ENCODE peak calls at places on chromosomes 16 and 17, in six cellular contexts. O is AG04449; H is CD4-positive, alpha-beta T cell; E is Calu3; V is MCF 10A; F is Peyer's patch. I is an unnamed sample.

GRCh38 chr17:17235212-17236174 is 1.5 kb downstream of the FLCN start:
- DNase-seq in O (no peak), H (no peak), E (no peak), V (no peak), F (no peak), I (no peak)

GRCh38 chr16:35751191-35751941 is 2292.0 kb downstream of the TP53TG3F start:
- DNase-seq in O (no peak), H (no peak), E (no peak), V (no peak), F (no peak), I (no peak)

GRCh38 chr16:4319454-4319853 is 3.6 kb downstream of the GLIS2 start:
- DNase-seq in O (no peak), H (no peak), E (no peak), V (no peak), F (peak), I (no peak)

GRCh38 chr17:21293846-21294240 is 9.3 kb downstream of the MAP2K3 start:
- DNase-seq in O (no peak), H (no peak), E (no peak), V (no peak), F (no peak), I (no peak)

GRCh38 chr16:67210069-67210937 is 11.4 kb downstream of the ELMO3 start:
- DNase-seq in O (no peak), H (no peak), E (no peak), V (no peak), F (no peak), I (no peak)

GRCh38 chr16:88437367-88437964 is 15.6 kb upstream of the ZFPM1 start:
- DNase-seq in O (no peak), H (peak), E (peak), V (peak), F (peak), I (peak)

GRCh38 chr17:72342061-72342460 is 221.2 kb downstream of the SOX9 start:
- DNase-seq in O (no peak), H (no peak), E (no peak), V (no peak), F (no peak), I (no peak)

GRCh38 chr16:4410335-4411075 is 5.9 kb downstream of the CORO7 start:
- DNase-seq in O (peak), H (no peak), E (no peak), V (peak), F (peak), I (no peak)

GRCh38 chr16:50802958-50803357 is 61.1 kb downstream of the CYLD start:
- DNase-seq in O (no peak), H (no peak), E (no peak), V (no peak), F (no peak), I (no peak)

GRCh38 chr17:61837175-61838051 is 25.9 kb downstream of the BRIP1 start:
- DNase-seq in O (no peak), H (peak), E (peak), V (peak), F (peak), I (peak)

GRCh38 chr17:72193395-72194106 is 72.7 kb downstream of the SOX9 start:
- DNase-seq in O (no peak), H (no peak), E (no peak), V (no peak), F (no peak), I (no peak)

GRCh38 chr16:21643787-21644186 is 8.6 kb downstream of the IGSF6 start:
- DNase-seq in O (no peak), H (no peak), E (no peak), V (no peak), F (no peak), I (no peak)

GRCh38 chr16:29992371-29992967 is 2.9 kb downstream of the HIRIP3 start:
- DNase-seq in O (no peak), H (no peak), E (no peak), V (no peak), F (no peak), I (no peak)

GRCh38 chr16:2977440-2977839 is 2.8 kb downstream of the PKMYT1 start:
- DNase-seq in O (no peak), H (no peak), E (peak), V (no peak), F (no peak), I (no peak)

GRCh38 chr17:8041249-8041928 is 2.5 kb downstream of the ALOX15B start:
- DNase-seq in O (no peak), H (peak), E (peak), V (peak), F (peak), I (peak)

GRCh38 chr16:87099001-87099740 is 218.0 kb downstream of the C16orf95 start:
- DNase-seq in O (no peak), H (no peak), E (no peak), V (no peak), F (no peak), I (no peak)

GRCh38 chr17:1627219-1627986 is 1.2 kb downstream of the SLC43A2 start:
- DNase-seq in O (no peak), H (no peak), E (no peak), V (no peak), F (peak), I (no peak)

GRCh38 chr16:87541004-87541881 is 48.4 kb upstream of the ZCCHC14 start:
- DNase-seq in O (peak), H (no peak), E (no peak), V (no peak), F (peak), I (no peak)

GRCh38 chr16:75854117-75854516 is 127.8 kb upstream of the CPHXL start:
- DNase-seq in O (no peak), H (no peak), E (no peak), V (no peak), F (no peak), I (peak)

GRCh38 chr17:1275962-1276736 is 3.3 kb upstream of the TRARG1 start:
- DNase-seq in O (no peak), H (peak), E (peak), V (peak), F (peak), I (peak)

GRCh38 chr16:50196736-50197135 is 43.6 kb downstream of the TENT4B start:
- DNase-seq in O (no peak), H (peak), E (no peak), V (no peak), F (no peak), I (no peak)

GRCh38 chr17:43556292-43556691 is 10.2 kb upstream of the ETV4 start:
- DNase-seq in O (no peak), H (no peak), E (peak), V (peak), F (peak), I (peak)

GRCh38 chr17:80068301-80069160 is 32.1 kb downstream of the CCDC40 start:
- DNase-seq in O (no peak), H (no peak), E (peak), V (no peak), F (no peak), I (peak)

GRCh38 chr16:11229906-11230305 is 26.1 kb downstream of the SOCS1 start:
- DNase-seq in O (no peak), H (no peak), E (peak), V (peak), F (no peak), I (no peak)

GRCh38 chr16:84503751-84504395 is 586 bp downstream of the MEAK7 start:
- DNase-seq in O (no peak), H (no peak), E (no peak), V (peak), F (no peak), I (no peak)

GRCh38 chr17:75098861-75099260 is 10.9 kb upstream of the ARMC7 start:
- DNase-seq in O (no peak), H (no peak), E (no peak), V (no peak), F (no peak), I (no peak)

GRCh38 chr17:75683467-75684041 is 16.4 kb downstream of the SAP30BP start:
- DNase-seq in O (no peak), H (no peak), E (peak), V (peak), F (peak), I (peak)

GRCh38 chr17:142876-143784 is 5.8 kb downstream of the SCGB1C2 start:
- DNase-seq in O (no peak), H (no peak), E (no peak), V (no peak), F (peak), I (peak)

GRCh38 chr17:73798111-73798748 is 154.0 kb upstream of the SDK2 start:
- DNase-seq in O (peak), H (no peak), E (peak), V (peak), F (peak), I (peak)

DNA sequence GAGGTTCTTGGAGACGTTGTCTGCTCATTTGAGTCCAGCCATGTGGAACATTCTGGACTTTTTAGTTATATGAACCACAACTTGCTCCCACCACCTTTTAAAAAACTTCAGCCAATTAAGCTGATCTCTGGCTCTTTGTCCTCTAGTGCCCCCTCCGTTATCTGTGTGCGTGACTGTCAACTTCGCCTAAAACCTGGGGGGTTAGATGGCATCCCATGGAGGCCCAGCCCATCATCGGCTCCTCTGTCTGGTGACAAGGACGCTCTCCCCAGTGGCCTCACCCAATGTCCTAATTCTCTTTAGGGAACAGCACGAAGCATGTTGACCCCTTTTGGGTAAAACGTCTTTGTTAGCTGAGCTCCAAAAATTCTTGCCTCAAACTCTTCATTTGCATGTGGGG is 341.0 kb upstream of the TNRC6C start:
- DNase-seq in O (no peak), H (no peak), E (no peak), V (no peak), F (no peak), I (no peak)
- TF ChIP-seq CTCF in O (no peak), H (no peak), E (no peak), V (no peak), F (no peak), I (no peak)

GRCh38 chr17:54426287-54426886 is 474.3 kb upstream of the TOM1L1 start:
- DNase-seq in O (no peak), H (no peak), E (no peak), V (peak), F (no peak), I (peak)
- TF ChIP-seq CTCF in O (no peak), H (no peak), E (no peak), V (peak), F (no peak), I (peak)

DNA sequence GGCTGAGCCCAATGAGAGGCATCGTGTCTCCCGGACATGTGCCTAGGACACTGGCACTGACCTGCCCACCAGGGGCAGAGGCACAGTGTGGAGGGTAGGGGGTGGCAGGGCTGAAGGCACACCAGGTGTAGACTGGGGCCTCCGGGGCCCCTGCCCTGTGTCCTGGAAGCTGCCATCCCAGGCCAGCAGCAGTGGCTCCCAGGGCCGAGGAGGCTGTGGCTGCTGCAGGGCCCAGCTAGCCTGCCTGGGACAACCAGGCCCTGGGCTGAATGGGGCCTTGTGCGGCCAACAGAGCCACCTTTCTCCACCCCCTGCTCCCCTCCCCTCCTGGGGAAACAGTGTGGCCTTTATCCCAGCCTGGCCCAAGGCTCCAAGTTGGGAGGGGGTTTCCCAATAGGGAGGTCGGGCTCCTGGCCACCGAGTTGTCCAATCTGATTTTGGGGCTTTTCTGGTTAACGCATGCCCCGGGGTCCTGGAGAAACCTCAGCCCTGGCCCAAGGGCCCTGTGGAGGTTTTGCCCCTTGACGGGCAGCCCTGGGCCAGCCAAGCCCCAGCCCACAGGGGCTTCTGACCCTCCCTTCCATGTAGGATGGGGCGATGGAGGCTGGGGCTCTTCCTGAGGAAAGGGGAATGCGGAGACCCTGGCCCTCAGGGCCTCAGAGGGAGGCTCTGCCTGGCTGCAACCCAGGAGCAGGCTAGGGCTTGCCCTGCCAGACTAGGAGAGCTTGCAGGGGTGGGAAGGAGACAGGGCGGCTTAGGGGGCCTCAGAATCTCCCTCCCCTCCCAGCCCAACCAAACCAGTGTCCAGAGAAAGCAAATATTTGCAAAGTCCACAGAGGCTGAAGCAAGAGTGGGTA is 4.2 kb downstream of the MTSS2 start:
- DNase-seq in O (no peak), H (no peak), E (no peak), V (no peak), F (no peak), I (no peak)
- TF ChIP-seq CTCF in O (no peak), H (no peak), E (no peak), V (no peak), F (no peak), I (no peak)

GRCh38 chr17:44804301-44805061 is 25.6 kb downstream of the GJC1 start:
- DNase-seq in O (no peak), H (no peak), E (no peak), V (no peak), F (no peak), I (no peak)
- TF ChIP-seq CTCF in O (no peak), H (no peak), E (no peak), V (no peak), F (no peak), I (no peak)

DNA sequence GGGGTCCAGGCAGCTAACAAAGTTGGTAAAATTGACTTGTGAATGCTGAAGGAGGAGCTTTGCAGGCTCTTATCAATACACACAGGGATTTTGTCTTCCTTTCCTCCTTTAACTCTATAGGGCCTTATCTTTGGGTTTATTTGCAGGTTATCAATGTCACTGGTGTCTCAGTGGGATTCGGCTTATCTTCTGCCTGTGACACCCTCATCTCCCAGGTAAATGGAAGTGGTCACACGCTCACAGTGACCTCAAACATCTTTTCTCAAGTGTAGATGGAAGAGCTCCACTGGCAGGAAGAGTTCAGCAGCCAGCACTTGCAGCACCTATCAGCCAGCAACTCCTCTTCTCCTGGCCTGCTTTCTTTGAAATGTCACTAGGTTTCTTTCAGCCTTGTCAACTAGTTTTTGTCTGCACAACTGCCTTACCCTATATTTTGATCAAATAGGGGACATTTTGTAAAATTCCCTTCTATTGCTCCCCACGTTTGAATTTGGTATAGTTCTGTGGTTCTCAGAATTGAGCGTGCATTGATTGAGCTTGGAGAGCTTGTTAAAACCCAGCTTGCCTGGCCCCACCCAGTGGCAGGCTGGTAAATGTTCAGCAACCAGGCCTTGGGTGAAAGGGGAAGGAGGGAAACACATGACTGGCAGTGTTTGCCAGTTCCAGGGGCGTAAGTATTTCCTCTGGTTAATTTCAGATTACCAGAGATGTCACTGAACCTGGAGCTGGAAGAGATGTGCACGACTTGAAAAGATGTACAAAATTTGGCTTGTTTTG is 12.8 kb downstream of the SLC47A1 start:
- DNase-seq in O (no peak), H (no peak), E (peak), V (no peak), F (peak), I (peak)
- TF ChIP-seq CTCF in O (no peak), H (no peak), E (no peak), V (no peak), F (no peak), I (peak)

DNA sequence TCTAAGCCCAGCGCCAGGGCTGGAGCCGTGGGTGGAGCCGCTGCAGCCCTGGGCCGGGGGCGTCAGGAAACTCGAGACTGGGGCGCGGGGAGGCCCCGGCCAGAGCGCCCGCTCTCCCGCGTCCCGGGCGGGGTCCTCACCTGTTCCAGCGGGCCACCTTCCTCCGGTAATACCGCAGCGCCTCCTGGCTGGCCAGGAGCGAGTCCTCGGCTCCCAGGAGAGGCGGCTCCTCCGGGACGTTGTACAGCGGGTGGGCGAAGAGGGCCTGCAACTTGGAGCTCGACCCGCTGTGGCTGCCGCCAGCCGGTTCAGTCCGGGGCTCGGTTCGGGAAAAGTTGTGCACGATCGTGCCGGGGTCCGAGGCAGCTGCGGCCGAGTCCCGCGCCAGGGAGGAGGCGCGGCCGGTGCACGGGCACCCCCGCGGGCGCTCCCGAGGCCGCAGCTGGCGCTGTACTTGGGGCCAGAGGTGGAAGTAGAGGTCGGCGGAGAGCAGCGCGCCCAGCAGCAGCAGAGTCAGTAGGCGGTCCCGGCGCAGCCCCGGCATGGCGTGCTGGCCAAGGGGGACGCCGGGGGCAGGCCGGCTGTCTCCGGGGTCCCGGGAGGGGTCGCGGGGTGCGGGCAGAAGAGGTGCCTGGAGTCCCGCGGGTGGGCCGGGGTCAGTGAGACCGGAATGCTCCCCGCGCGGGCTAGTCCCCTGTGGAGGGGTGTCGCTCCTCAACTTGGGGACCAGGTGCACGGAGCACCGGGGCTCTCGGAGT is 865 bp downstream of the FAM20A start:
- DNase-seq in O (no peak), H (no peak), E (peak), V (no peak), F (no peak), I (peak)
- TF ChIP-seq CTCF in O (no peak), H (no peak), E (no peak), V (no peak), F (no peak), I (peak)

GRCh38 chr16:65125871-65126270 is 4.0 kb upstream of the CDH11 start:
- DNase-seq in O (no peak), H (no peak), E (no peak), V (peak), F (no peak), I (peak)

GRCh38 chr16:65125322-65125721 is 3.5 kb upstream of the CDH11 start:
- DNase-seq in O (no peak), H (no peak), E (no peak), V (no peak), F (no peak), I (no peak)

GRCh38 chr16:65124596-65124995 is 2.7 kb upstream of the CDH11 start:
- DNase-seq in O (no peak), H (no peak), E (no peak), V (no peak), F (no peak), I (no peak)

GRCh38 chr16:65123846-65124513 is 2.1 kb upstream of the CDH11 start:
- DNase-seq in O (no peak), H (no peak), E (no peak), V (no peak), F (no peak), I (no peak)

DNA sequence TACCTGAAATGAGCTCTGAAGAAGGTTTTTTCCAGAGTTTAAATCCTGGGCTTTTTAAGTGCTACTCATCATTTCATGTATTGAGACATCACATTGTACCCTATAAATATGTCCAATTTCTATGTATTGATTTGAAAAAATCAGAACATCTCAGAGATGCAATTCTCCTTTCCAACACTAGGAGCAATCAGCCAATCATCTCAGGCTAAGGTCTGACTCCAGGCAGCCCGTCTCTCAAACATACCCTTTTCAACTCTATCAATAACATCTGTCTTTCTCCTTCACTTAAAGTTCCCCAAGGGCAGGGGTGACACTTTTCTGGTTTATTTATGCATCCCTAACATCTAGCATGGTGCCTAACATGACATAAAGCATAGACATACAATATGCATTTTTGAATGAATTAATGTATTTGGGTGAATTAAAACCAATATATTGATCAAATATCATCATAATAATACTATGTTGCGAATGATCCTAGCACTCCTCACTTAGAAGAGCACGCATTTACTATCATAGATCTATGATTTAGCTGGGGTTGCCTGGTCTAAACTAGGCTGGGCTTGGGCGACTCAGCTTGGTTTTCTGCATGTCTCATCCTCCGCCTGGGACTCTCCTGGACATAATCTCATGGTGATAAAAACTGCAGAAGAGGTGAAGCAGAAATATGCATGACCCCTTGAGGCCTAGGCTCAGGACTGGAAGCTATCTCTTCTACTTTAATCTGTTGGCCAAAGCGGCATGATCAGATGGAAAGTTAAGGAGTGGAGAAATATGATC is 5.2 kb upstream of the CDH11 start:
- DNase-seq in O (no peak), H (no peak), E (no peak), V (no peak), F (no peak), I (no peak)
- TF ChIP-seq CTCF in O (no peak), H (no peak), E (no peak), V (no peak), F (no peak), I (no peak)

GRCh38 chr16:70695351-70696070 is 9.7 kb upstream of the MTSS2 start:
- DNase-seq in O (no peak), H (no peak), E (peak), V (no peak), F (no peak), I (no peak)
- TF ChIP-seq CTCF in O (no peak), H (no peak), E (no peak), V (no peak), F (no peak), I (no peak)